ENCODE peak calls at places on chromosomes 1 and 21, in seven cellular contexts. Z is CD8-positive, alpha-beta memory T cell; B is lower leg skin; H is retinal pigment epithelial cell; F is central memory CD4-positive, alpha-beta T cell; J is omental fat pad; R is SHP77. C is an unnamed sample.

GRCh38 chr1:53687886-53688285 is 51.1 kb downstream of the GLIS1 start:
- DNase-seq in Z (no peak), B (no peak), H (no peak), F (no peak), J (no peak), R (no peak), C (no peak)

GRCh38 chr21:31644648-31645047 is 14.8 kb upstream of the SOD1 start:
- DNase-seq in Z (no peak), B (no peak), H (no peak), F (no peak), J (no peak), R (no peak), C (no peak)

GRCh38 chr1:208997726-208998312 is 585.7 kb upstream of the CAMK1G start:
- DNase-seq in Z (no peak), B (no peak), H (no peak), F (no peak), J (no peak), R (no peak), C (no peak)

GRCh38 chr1:9439074-9439761 is 100.0 kb upstream of the SLC25A33 start:
- DNase-seq in Z (no peak), B (peak; percentile 74), H (no peak), F (no peak), J (no peak), R (peak; percentile 51), C (no peak)

GRCh38 chr1:71200503-71200902 is 119.7 kb upstream of the ZRANB2 start:
- DNase-seq in Z (no peak), B (no peak), H (no peak), F (no peak), J (no peak), R (no peak), C (no peak)

GRCh38 chr1:113760102-113760804 is 967 bp upstream of the PHTF1 start:
- DNase-seq in Z (no peak), B (no peak), H (no peak), F (no peak), J (no peak), R (no peak), C (no peak)

GRCh38 chr1:112429749-112430148 is 33.7 kb downstream of the CTTNBP2NL start:
- DNase-seq in Z (no peak), B (no peak), H (no peak), F (no peak), J (no peak), R (no peak), C (no peak)

GRCh38 chr1:71587961-71588360 is 507.1 kb upstream of the ZRANB2 start:
- DNase-seq in Z (no peak), B (no peak), H (no peak), F (no peak), J (no peak), R (peak; percentile 24), C (no peak)

GRCh38 chr1:151984313-151984956 is 9.2 kb downstream of the S100A10 start:
- DNase-seq in Z (peak; percentile 30), B (no peak), H (no peak), F (no peak), J (no peak), R (no peak), C (no peak)

GRCh38 chr1:193432979-193433587 is 246.7 kb upstream of the B3GALT2 start:
- DNase-seq in Z (no peak), B (no peak), H (no peak), F (no peak), J (no peak), R (no peak), C (no peak)

GRCh38 chr1:39165488-39165887 is 39.0 kb upstream of the MACF1 start:
- DNase-seq in Z (no peak), B (no peak), H (no peak), F (no peak), J (no peak), R (no peak), C (no peak)

GRCh38 chr1:231419738-231420298 is 2.3 kb downstream of the EGLN1 start:
- DNase-seq in Z (no peak), B (no peak), H (no peak), F (no peak), J (no peak), R (no peak), C (no peak)

GRCh38 chr1:11799896-11800295 is 5.9 kb downstream of the MTHFR start:
- DNase-seq in Z (no peak), B (no peak), H (no peak), F (no peak), J (no peak), R (no peak), C (no peak)

GRCh38 chr1:193143285-193143684 is 21.5 kb downstream of the CDC73 start:
- DNase-seq in Z (no peak), B (no peak), H (no peak), F (no peak), J (no peak), R (no peak), C (no peak)

GRCh38 chr1:24118410-24119242 is 6.7 kb upstream of the MYOM3 start:
- DNase-seq in Z (no peak), B (no peak), H (no peak), F (no peak), J (no peak), R (no peak), C (no peak)

GRCh38 chr1:245304698-245305097 is 149.9 kb downstream of the KIF26B start:
- DNase-seq in Z (no peak), B (no peak), H (no peak), F (no peak), J (no peak), R (no peak), C (no peak)

C was measured in thoracic aorta.